ENCODE peak calls at places on chromosome 12, in six cellular contexts. Y is adrenal gland, Z is right atrium auricular region, N is A549, G is mesothelial cell of epicardium, B is MCF 10A. P is an unnamed sample.

GRCh38 chr12:69585189-69586062 is at the start of gene CCT2:
- DNase-seq in Y (peak; percentile 96), Z (peak; percentile 97), N (peak; percentile 91), G (peak; percentile 96), B (peak; percentile 94), P (peak; percentile 95)

GRCh38 chr12:110577717-110578521 is 5.2 kb downstream of the PPTC7 start:
- DNase-seq in Y (no peak), Z (no peak), N (peak; percentile 55), G (no peak), B (peak; percentile 93), P (no peak)

GRCh38 chr12:108338915-108339657 is at the start of gene CMKLR1:
- DNase-seq in Y (peak; percentile 40), Z (peak; percentile 80), N (no peak), G (no peak), B (no peak), P (no peak)

GRCh38 chr12:64099430-64099829 is 122.7 kb downstream of the KICS2 start:
- DNase-seq in Y (peak; percentile 77), Z (no peak), N (peak; percentile 25), G (no peak), B (peak; percentile 85), P (no peak)

GRCh38 chr12:26346748-26347147 is 151.4 kb downstream of the SSPN start:
- DNase-seq in Y (no peak), Z (no peak), N (no peak), G (no peak), B (no peak), P (no peak)

GRCh38 chr12:65778268-65779090 is 45.8 kb upstream of the HMGA2 start:
- DNase-seq in Y (no peak), Z (no peak), N (no peak), G (no peak), B (peak; percentile 49), P (no peak)

GRCh38 chr12:104353012-104353981 is 49.8 kb downstream of the EID3 start:
- DNase-seq in Y (no peak), Z (no peak), N (no peak), G (no peak), B (no peak), P (no peak)

GRCh38 chr12:95721320-95721719 is 69.2 kb downstream of the NTN4 start:
- DNase-seq in Y (no peak), Z (no peak), N (no peak), G (no peak), B (peak; percentile 58), P (no peak)

GRCh38 chr12:31728917-31729640 is at the start of gene AMN1:
- DNase-seq in Y (peak; percentile 99), Z (peak; percentile 99), N (peak; percentile 98), G (peak; percentile 100), B (peak; percentile 94), P (peak; percentile 98)
- TF ChIP-seq CTCF in Y (peak; percentile 23), Z (no peak), N (no peak), G (no peak), B (no peak), P (no peak)

DNA sequence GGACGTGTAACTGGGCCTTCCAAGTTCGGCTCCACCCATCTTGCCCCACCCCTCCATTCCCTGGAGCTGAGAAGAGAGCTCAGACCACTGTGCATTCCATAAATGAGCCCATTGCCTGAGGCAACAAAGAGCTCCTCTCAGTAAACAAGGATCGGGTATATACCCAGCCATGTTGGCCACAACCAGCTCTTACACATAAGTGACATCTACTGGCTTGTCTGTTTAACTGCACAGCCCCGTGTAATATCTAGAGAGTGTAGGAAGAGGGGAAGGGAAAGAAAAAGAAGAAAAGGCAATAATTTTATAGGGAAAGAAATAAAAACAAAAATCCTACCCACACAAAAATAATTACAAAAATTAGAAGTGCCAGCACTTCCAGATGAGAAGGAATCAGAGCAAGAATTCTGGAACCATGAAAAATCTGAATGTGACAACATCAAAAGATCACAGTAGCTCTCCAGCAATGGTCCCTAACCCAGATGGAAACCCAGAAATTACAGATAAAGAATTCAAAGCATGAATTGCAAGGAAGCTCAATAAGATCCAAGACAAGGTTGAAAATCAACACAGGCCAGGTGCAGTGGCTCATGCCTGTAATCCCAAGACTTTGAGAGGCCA is 308.1 kb downstream of the RPAP3 start:
- DNase-seq in Y (peak; percentile 23), Z (no peak), N (peak; percentile 51), G (no peak), B (peak; percentile 77), P (no peak)
- TF ChIP-seq CTCF in Y (peak; percentile 54), Z (no peak), N (peak; percentile 55), G (no peak), B (peak; percentile 66), P (peak; percentile 68)

DNA sequence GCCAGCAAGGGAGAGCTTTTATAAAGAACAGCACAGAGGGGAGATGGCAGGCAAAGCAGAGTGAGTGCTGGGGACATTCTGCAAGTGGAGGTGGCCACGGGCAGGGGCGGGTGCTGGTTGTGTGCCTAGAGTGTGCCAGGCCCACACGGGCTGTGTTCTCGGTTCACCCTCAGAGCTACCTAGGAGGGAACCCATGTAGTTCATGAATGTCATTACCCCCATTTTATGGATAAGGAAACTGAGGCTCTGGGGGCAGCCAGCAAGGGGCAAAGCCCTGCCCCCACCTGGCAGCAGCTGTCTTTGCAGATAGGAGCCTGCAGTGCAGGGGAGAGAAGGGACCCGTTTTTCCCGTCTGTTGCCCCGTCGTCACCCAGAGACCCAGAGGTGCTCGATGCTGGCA is 85.2 kb upstream of the NCOR2 start:
- DNase-seq in Y (no peak), Z (no peak), N (no peak), G (no peak), B (no peak), P (no peak)
- TF ChIP-seq CTCF in Y (no peak), Z (no peak), N (no peak), G (no peak), B (no peak), P (no peak)

DNA sequence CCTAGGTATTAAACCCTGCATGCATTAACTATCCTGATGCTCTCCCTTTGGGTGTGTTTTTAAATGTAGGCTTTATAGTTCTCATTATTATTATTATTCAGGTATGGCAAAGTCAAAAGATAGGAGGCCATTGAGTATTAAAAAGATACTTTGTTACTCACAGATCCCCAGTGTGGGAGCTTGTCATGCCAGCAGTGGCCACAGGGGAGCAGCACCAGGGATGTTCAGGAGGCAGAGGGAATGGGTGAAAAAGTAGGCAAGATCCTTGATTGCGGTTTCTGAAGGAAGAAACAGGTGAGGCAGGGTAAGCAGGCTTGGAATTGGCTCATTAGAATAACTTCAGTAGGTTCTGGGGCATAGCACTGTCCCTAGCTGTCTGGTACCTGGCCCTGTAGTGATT is 382.2 kb downstream of the MED13L start:
- DNase-seq in Y (no peak), Z (no peak), N (peak; percentile 55), G (no peak), B (peak; percentile 25), P (no peak)
- TF ChIP-seq CTCF in Y (peak; percentile 20), Z (no peak), N (peak; percentile 24), G (peak; percentile 22), B (peak; percentile 29), P (no peak)

GRCh38 chr12:56688129-56688845 is at the start of gene PTGES3:
- DNase-seq in Y (peak; percentile 98), Z (peak; percentile 97), N (peak; percentile 95), G (peak; percentile 98), B (peak; percentile 99), P (peak; percentile 96)
- TF ChIP-seq CTCF in Y (no peak), Z (no peak), N (no peak), G (no peak), B (no peak), P (no peak)

DNA sequence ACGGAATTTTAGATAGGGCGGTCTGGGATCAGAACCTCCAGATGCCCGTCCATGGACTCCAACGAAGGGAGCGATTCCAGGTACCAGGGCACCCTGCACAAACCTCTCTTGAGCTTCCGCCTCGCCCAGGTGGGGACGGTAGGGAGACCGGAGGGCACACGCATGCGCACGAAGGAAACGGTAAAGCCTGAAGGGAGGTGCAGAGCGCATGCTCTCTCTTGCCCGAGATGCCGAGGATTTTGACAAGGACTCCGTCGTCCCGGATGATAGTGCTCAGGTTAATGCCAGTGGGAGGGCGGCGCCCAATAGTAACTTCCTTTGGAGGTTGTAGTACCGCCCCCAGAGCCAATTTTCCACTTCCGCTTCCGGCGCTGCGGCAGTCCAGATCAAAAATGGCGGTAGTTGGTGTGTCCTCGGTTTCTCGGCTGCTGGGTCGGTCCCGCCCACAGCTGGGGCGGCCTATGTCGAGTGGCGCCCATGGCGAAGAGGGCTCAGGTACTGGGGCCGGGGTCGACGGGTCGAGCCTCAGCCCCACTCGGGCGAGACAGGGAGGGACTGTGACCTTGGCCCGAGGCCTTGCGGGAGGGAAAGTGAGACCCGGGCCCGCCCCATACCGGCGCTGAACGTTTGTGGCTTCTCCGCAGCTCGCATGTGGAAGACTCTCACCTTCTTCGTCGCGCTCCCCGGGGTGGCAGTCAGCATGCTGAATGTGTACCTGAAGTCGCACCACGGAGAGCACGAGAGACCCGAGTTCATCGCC is at the start of gene COX6A1:
- DNase-seq in Y (peak; percentile 99), Z (peak; percentile 96), N (peak; percentile 99), G (peak; percentile 93), B (peak; percentile 98), P (peak; percentile 83)
- TF ChIP-seq CTCF in Y (peak; percentile 2), Z (no peak), N (no peak), G (no peak), B (no peak), P (no peak)

GRCh38 chr12:72264548-72265175 is 7.5 kb upstream of the TRHDE start:
- DNase-seq in Y (no peak), Z (no peak), N (no peak), G (no peak), B (peak; percentile 36), P (no peak)
- TF ChIP-seq CTCF in Y (peak; percentile 15), Z (no peak), N (peak; percentile 49), G (peak; percentile 37), B (peak; percentile 21), P (no peak)

GRCh38 chr12:113154351-113154973 is 4.9 kb downstream of the CFAP73 start:
- DNase-seq in Y (no peak), Z (no peak), N (no peak), G (no peak), B (no peak), P (no peak)
- TF ChIP-seq CTCF in Y (no peak), Z (no peak), N (no peak), G (no peak), B (no peak), P (no peak)